ENCODE peak calls at places on chromosomes 5 and 9, in nine cellular contexts. B is IMR-90; H is heart right ventricle; V is pancreas; L is body of pancreas; G is testis; A is GM23248; U is CD4-positive, alpha-beta memory T cell; E is SJSA1. O is an unnamed sample. For H3K27me3 and H3K9me3, the result is how much of the 10 kb centered on the place peaks cover.

GRCh38 chr5:16665611-16666010 is 48.8 kb upstream of the RETREG1 start:
- DNase-seq in L (no peak), E (no peak), H (no peak), B (peak), G (no peak), A (no peak), U (no peak), V (no peak), O (no peak)

GRCh38 chr5:9370256-9370655 is 175.6 kb downstream of the SEMA5A start:
- DNase-seq in U (no peak), B (peak), V (no peak), G (no peak), H (no peak), E (no peak), L (no peak), A (peak), O (no peak)

GRCh38 chr5:115440782-115441451 is 103.7 kb downstream of the FEM1C start:
- DNase-seq in A (no peak), B (no peak), G (no peak), U (no peak), E (no peak), L (no peak), H (no peak), V (no peak), O (no peak)

GRCh38 chr9:14530301-14530700 is 162.9 kb downstream of the ZDHHC21 start:
- DNase-seq in G (no peak), H (no peak), U (no peak), V (no peak), B (no peak), A (no peak), L (no peak), E (no peak), O (no peak)

GRCh38 chr5:83567741-83568530 is 96.4 kb downstream of the VCAN start:
- DNase-seq in L (no peak), B (peak), U (no peak), H (no peak), E (peak), V (no peak), A (peak), G (no peak), O (peak)

GRCh38 chr5:33068786-33069185 is 357.7 kb downstream of the NPR3 start:
- DNase-seq in H (no peak), G (no peak), A (peak), V (no peak), L (no peak), E (no peak), B (peak), U (no peak), O (no peak)

GRCh38 chr5:33827335-33827734 is 64.5 kb downstream of the ADAMTS12 start:
- DNase-seq in G (no peak), L (no peak), B (no peak), E (no peak), U (no peak), A (peak), V (no peak), H (no peak), O (no peak)

GRCh38 chr5:179296150-179296821 is 49.0 kb downstream of the ADAMTS2 start:
- DNase-seq in G (no peak), A (no peak), L (no peak), U (no peak), E (no peak), B (no peak), V (no peak), H (peak), O (no peak)

GRCh38 chr5:169812786-169813185 is 167.5 kb downstream of the INSYN2B start:
- DNase-seq in U (no peak), A (no peak), L (no peak), V (no peak), H (no peak), G (no peak), E (no peak), B (no peak), O (no peak)

GRCh38 chr9:17906204-17906840 is 327.5 kb downstream of the SH3GL2 start:
- DNase-seq in V (no peak), U (no peak), B (no peak), E (no peak), H (peak), L (no peak), G (peak), A (peak), O (no peak)

GRCh38 chr5:127068771-127069330 is 4.5 kb downstream of the C5orf63 start:
- DNase-seq in H (no peak), G (no peak), B (peak), A (peak), V (no peak), L (no peak), U (no peak), E (no peak), O (peak)

GRCh38 chr5:98428806-98429205 is 344.7 kb upstream of the RGMB start:
- DNase-seq in V (no peak), E (peak), A (peak), B (peak), L (no peak), U (no peak), H (no peak), G (peak), O (no peak)

GRCh38 chr5:132687995-132688394 is 14.2 kb downstream of the IL4 start:
- DNase-seq in E (no peak), H (no peak), B (no peak), L (no peak), G (no peak), U (peak), A (no peak), V (no peak), O (no peak)

GRCh38 chr9:14080940-14081621 is 232.9 kb downstream of the NFIB start:
- DNase-seq in A (peak), L (no peak), G (no peak), E (no peak), B (peak), U (no peak), H (no peak), V (no peak), O (no peak)

GRCh38 chr5:14608169-14608568 is 26.6 kb downstream of the OTULINL start:
- DNase-seq in B (no peak), L (no peak), G (no peak), U (no peak), V (no peak), H (no peak), E (no peak), A (no peak), O (no peak)

GRCh38 chr5:156621719-156622118 is 228.4 kb upstream of the PPP1R2B start:
- DNase-seq in U (no peak), B (no peak), A (no peak), G (no peak), H (no peak), E (no peak), L (no peak), V (no peak), O (no peak)

GRCh38 chr5:156411131-156411727 is 84.3 kb downstream of the SGCD start:
- DNase-seq in V (no peak), E (no peak), G (no peak), U (no peak), H (no peak), L (no peak), B (peak), A (peak), O (peak)

GRCh38 chr9:135572233-135572632 is 10.7 kb downstream of the PAEP start:
- DNase-seq in E (no peak), G (no peak), U (no peak), L (no peak), B (no peak), H (no peak), A (no peak), V (no peak), O (no peak)

GRCh38 chr5:141747152-141747640 is 65.2 kb upstream of the ARAP3 start:
- DNase-seq in L (peak), B (peak), G (peak), E (no peak), H (peak), U (no peak), A (peak), V (peak), O (peak)

DNA sequence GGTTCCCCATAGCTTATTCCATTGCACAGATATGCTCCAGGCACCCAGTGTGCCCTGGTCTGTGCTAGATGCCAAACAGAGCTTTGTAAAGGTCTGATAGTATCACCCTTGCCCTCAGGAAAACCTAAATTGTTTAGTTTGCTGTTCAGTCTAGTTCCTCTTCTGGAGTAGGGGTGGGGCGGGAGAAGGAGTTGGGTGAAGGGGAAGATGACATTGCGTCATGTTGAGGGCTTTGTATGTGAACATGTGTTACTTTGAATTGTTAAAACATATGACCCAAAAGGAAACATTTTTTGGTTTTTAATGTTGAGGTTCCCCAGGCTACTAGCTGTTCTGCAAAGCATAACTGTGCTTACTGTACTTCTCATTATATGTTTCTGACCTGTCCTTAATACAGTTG is 40.6 kb downstream of the HACD4 start:
- DNase-seq in V (no peak), U (no peak), B (no peak), A (no peak), H (no peak), G (no peak), E (no peak), L (no peak), O (no peak)
- H3K4me3 ChIP-seq in V (no peak), U (no peak), B (no peak), A (no peak), H (no peak), G (no peak), E (no peak), L (no peak), O (no peak)

GRCh38 chr9:88534456-88535225 is at the start of gene NXNL2:
- DNase-seq in A (peak), U (peak), B (peak), L (peak), E (peak), G (peak), H (peak), V (peak), O (peak)
- H3K27me3 ChIP-seq in A (under half), U (under half), B (under half), L (under half), E (under half), G (under half), H (under half), V (under half), O (under half)

GRCh38 chr9:84573098-84573497 is 96.4 kb upstream of the NTRK2 start:
- DNase-seq in A (no peak), E (no peak), V (no peak), L (no peak), G (no peak), U (no peak), B (no peak), H (no peak), O (no peak)

GRCh38 chr9:84570482-84571154 is 98.9 kb upstream of the NTRK2 start:
- DNase-seq in U (no peak), E (no peak), B (no peak), G (no peak), A (no peak), L (no peak), H (no peak), V (no peak), O (no peak)

GRCh38 chr9:84575705-84576104 is 93.8 kb upstream of the NTRK2 start:
- DNase-seq in H (no peak), B (no peak), A (no peak), U (no peak), L (no peak), E (no peak), G (no peak), V (no peak), O (no peak)
- H3K9me3 ChIP-seq in H (under half), B (under half), A (under half), U (under half), L (under half), E (under half), G (under half), V (under half), O (under half)

GRCh38 chr9:129557192-129558036 is 63.5 kb downstream of the C9orf50 start:
- DNase-seq in G (no peak), H (no peak), A (no peak), B (peak), V (peak), E (peak), L (peak), U (no peak), O (no peak)
- H3K4me3 ChIP-seq in G (no peak), H (no peak), A (no peak), B (no peak), V (no peak), E (no peak), L (no peak), U (no peak), O (no peak)

GRCh38 chr9:134224130-134224826 is 59.9 kb upstream of the RNU6ATAC start:
- DNase-seq in U (no peak), B (no peak), G (no peak), A (no peak), V (no peak), H (peak), E (no peak), L (no peak), O (no peak)
- H3K27me3 ChIP-seq in U (under half), B (under half), G (under half), A (under half), V (under half), H (under half), E (under half), L (under half), O (under half)

DNA sequence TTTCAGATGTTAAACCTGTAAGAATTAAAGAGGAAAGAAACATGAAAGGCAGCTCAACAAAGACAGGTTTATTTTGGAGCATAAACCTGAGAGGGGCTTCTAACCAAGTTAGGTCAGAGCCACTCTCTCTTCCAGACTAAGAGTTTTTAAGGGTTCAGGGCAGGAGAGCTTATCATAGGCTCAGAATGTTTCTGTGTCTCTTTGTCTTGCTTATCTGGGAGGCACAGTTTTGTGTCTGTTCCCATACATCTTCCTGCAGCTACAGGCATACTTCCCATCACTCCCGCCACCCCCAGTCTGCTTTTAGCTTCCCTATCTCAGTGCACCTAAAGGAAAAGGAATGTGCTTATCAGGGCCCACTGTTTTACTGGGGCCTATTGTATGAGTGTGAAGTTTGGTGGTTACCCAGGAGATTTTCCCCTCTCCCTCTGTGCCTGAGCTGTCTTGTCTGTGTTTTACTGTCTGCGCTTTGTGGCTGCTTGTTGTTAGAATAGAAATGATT is 21.9 kb downstream of the CD14 start:
- DNase-seq in U (no peak), E (no peak), B (peak), G (no peak), L (no peak), V (no peak), H (no peak), A (no peak), O (no peak)
- H3K9me3 ChIP-seq in U (under half), E (under half), B (under half), G (under half), L (under half), V (under half), H (under half), A (under half), O (under half)

GRCh38 chr5:77643654-77644404 is 5.3 kb upstream of the OTP start:
- DNase-seq in G (no peak), L (no peak), U (no peak), B (no peak), E (no peak), V (no peak), A (no peak), H (no peak), O (no peak)
- H3K4me3 ChIP-seq in G (no peak), L (no peak), U (no peak), B (no peak), E (no peak), V (no peak), A (no peak), H (no peak), O (no peak)

GRCh38 chr5:1386274-1386717 is 41.4 kb upstream of the CLPTM1L start:
- DNase-seq in V (peak), E (peak), L (peak), U (peak), G (peak), A (peak), B (no peak), H (peak), O (no peak)
- H3K27me3 ChIP-seq in V (under half), E (half or more), L (under half), U (under half), G (under half), A (under half), B (under half), H (under half), O (half or more)